ENCODE peak calls at places on chromosomes 12 and 14, in nine cellular contexts. U is HFFc6, O is cardiac fibroblast, Y is ovary, G is fibroblast of the aortic adventitia, K is RWPE1, X is upper lobe of left lung, V is breast epithelium, W is A549. A is an unnamed sample.

GRCh38 chr14:75401356-75401755 is 26.5 kb upstream of the JDP2 start:
- DNase-seq in V (no peak), Y (peak), O (peak), W (no peak), X (no peak), K (no peak), U (no peak), G (peak), A (peak)

GRCh38 chr14:74641581-74641980 is 29.5 kb upstream of the LTBP2 start:
- DNase-seq in U (no peak), K (no peak), O (no peak), V (no peak), W (no peak), X (no peak), G (no peak), Y (no peak), A (no peak)

GRCh38 chr12:56256326-56256960 is 1.7 kb downstream of the ANKRD52 start:
- DNase-seq in O (peak), X (no peak), G (peak), K (no peak), U (peak), Y (no peak), V (no peak), W (no peak), A (peak)

GRCh38 chr14:105532735-105533141 is 6.4 kb downstream of the TMEM121 start:
- DNase-seq in G (peak), Y (no peak), V (no peak), W (peak), K (no peak), U (no peak), O (peak), X (no peak), A (peak)

GRCh38 chr14:54805080-54805479 is 97.5 kb downstream of the GCH1 start:
- DNase-seq in V (no peak), Y (no peak), O (peak), X (no peak), K (no peak), G (peak), U (no peak), W (no peak), A (peak)

GRCh38 chr12:60921541-60921940 is 1325.7 kb downstream of the SLC16A7 start:
- DNase-seq in Y (no peak), U (no peak), W (no peak), G (no peak), K (no peak), O (no peak), V (no peak), X (no peak), A (no peak)

GRCh38 chr12:77113971-77114370 is 48.6 kb upstream of the E2F7 start:
- DNase-seq in X (no peak), K (no peak), W (no peak), O (no peak), V (no peak), G (no peak), Y (no peak), U (no peak), A (no peak)

GRCh38 chr12:15538881-15539280 is 216.6 kb downstream of the PTPRO start:
- DNase-seq in K (no peak), U (no peak), G (peak), W (no peak), V (no peak), Y (no peak), O (no peak), X (no peak), A (no peak)

GRCh38 chr14:99612737-99613330 is 8.8 kb upstream of the CCDC85C start:
- DNase-seq in K (peak), Y (no peak), U (peak), X (no peak), V (no peak), O (peak), G (peak), W (no peak), A (peak)

GRCh38 chr12:111135293-111135832 is 215.0 kb upstream of the MYL2 start:
- DNase-seq in V (no peak), G (no peak), K (no peak), W (no peak), X (no peak), Y (no peak), U (no peak), O (no peak), A (no peak)

GRCh38 chr14:67285876-67286452 is 44.7 kb downstream of the PALS1 start:
- DNase-seq in G (peak), W (peak), V (no peak), X (no peak), K (peak), O (peak), Y (no peak), U (peak), A (peak)
- TF ChIP-seq CTCF in G (peak), W (peak), V (no peak), X (peak), K (peak), O (peak), Y (peak), U (peak), A (peak)

GRCh38 chr14:32193532-32193931 is 8.3 kb upstream of the RNU6-7 start:
- DNase-seq in V (no peak), Y (no peak), K (no peak), O (no peak), W (no peak), U (no peak), G (no peak), X (no peak), A (no peak)

GRCh38 chr14:32189806-32190205 is 12.0 kb upstream of the RNU6-7 start:
- DNase-seq in V (no peak), K (no peak), W (no peak), Y (no peak), G (no peak), X (no peak), O (no peak), U (no peak), A (no peak)

GRCh38 chr14:32197919-32198318 is 3.9 kb upstream of the RNU6-7 start:
- DNase-seq in Y (no peak), V (no peak), W (no peak), G (no peak), U (no peak), K (no peak), O (no peak), X (no peak), A (no peak)

GRCh38 chr14:32190713-32191112 is 11.1 kb upstream of the RNU6-7 start:
- DNase-seq in W (peak), O (peak), U (no peak), V (no peak), X (no peak), Y (no peak), G (peak), K (no peak), A (peak)

DNA sequence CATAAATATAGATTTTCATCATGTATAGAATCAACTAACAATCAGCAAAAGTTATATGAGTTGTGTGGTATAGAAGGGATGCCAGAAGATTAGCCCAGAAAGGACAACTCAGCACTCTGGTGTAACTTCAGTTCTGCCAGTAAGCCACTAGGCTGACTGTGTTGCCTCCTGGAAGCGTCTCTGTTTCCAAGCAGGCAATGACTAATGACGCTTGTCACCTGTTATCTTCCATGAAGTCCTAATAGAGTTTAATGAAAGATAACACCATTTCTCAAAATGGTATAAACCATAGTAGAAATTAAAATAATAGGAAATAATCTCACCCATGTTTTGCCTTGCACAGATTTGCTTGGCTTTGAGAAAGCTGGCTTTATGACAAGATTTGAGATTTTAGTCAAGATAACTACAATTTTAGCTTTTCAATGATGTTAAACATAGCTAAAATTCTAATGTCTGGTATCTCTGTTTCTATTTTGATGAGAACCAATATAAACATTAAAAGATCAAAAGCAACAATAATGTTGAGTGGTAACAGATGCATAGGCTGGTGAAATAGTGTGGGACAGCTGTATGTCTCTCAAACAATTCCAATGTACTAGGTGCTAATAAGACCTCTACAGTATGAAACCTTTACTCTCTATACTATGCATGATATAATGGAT is 9.0 kb upstream of the RNU6-7 start:
- DNase-seq in U (no peak), K (no peak), O (no peak), G (no peak), V (no peak), Y (no peak), W (peak), X (no peak), A (no peak)
- TF ChIP-seq CTCF in U (no peak), K (no peak), O (peak), G (no peak), V (no peak), Y (no peak), W (no peak), X (no peak), A (no peak)

DNA sequence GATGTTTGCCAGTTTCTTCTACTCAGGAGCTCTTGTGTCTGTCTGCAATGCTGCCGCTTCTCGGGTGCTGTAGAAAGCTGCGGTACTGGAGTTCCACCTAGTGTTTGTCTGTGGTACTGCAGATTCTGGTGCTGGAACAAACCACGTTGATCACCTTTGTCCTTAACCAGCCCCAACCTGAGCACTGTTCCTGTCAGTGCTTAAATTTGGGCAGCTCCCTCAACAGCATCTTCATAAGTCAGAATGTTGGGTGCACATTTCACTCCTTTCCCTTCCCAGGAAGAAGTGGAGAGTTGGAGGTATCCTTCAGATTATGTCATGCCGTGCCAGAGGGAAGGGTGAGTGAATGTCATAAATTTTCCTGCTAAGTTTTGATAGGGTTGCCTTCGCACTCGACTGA is 48.7 kb upstream of the LALBA start:
- DNase-seq in U (peak), X (peak), K (peak), V (peak), W (peak), G (peak), Y (peak), O (peak), A (peak)
- TF ChIP-seq CTCF in U (peak), X (peak), K (peak), V (peak), W (peak), G (peak), Y (peak), O (peak), A (peak)

GRCh38 chr14:94441130-94441529 is 11.5 kb downstream of the SERPINA11 start:
- DNase-seq in G (no peak), U (no peak), W (no peak), K (no peak), Y (no peak), V (no peak), X (no peak), O (no peak), A (no peak)

GRCh38 chr14:94445003-94445402 is 7.6 kb downstream of the SERPINA11 start:
- DNase-seq in O (no peak), K (no peak), W (no peak), V (no peak), Y (no peak), X (no peak), U (no peak), G (no peak), A (no peak)

GRCh38 chr14:94441531-94442205 is 10.9 kb downstream of the SERPINA11 start:
- DNase-seq in W (no peak), U (no peak), Y (no peak), X (no peak), K (no peak), O (no peak), G (no peak), V (no peak), A (no peak)

GRCh38 chr14:94439453-94440057 is 13.0 kb downstream of the SERPINA11 start:
- DNase-seq in X (no peak), W (no peak), G (no peak), U (no peak), O (no peak), K (no peak), Y (no peak), V (no peak), A (no peak)
- TF ChIP-seq CTCF in X (no peak), W (no peak), G (peak), U (no peak), O (no peak), K (no peak), Y (no peak), V (no peak), A (peak)

DNA sequence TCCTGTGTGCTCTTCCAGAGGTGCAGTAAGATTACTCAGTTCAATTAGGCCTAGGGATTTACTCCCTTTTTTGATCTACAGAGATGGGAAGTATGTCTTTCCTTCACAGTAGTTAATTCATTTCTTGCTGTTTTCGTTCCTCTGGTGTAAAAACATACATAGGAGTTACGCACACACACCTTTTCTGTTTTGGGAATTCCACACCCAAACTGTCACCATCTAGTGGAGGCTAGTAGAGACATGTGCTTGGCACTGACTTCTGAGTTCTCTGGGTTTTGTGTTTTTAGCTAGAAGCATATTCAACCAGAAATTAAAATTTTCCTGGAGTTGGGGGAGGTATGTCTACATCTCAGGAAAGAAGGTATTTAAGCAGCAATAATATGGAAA is 1.4 kb downstream of the SUSD6 start:
- DNase-seq in G (peak), K (peak), U (peak), X (no peak), Y (no peak), V (no peak), W (no peak), O (peak), A (no peak)
- TF ChIP-seq CTCF in G (peak), K (peak), U (peak), X (no peak), Y (no peak), V (no peak), W (peak), O (peak), A (peak)

GRCh38 chr12:114480309-114481199 is 74.6 kb upstream of the TBX5 start:
- DNase-seq in K (peak), Y (no peak), X (no peak), V (no peak), U (no peak), O (peak), G (peak), W (no peak), A (peak)

GRCh38 chr12:114479831-114480230 is 73.9 kb upstream of the TBX5 start:
- DNase-seq in V (no peak), Y (no peak), X (no peak), U (no peak), W (no peak), K (no peak), G (no peak), O (no peak), A (no peak)

GRCh38 chr12:114478891-114479290 is 72.9 kb upstream of the TBX5 start:
- DNase-seq in X (no peak), W (no peak), U (no peak), V (no peak), K (no peak), G (no peak), Y (no peak), O (no peak), A (no peak)

GRCh38 chr12:114473717-114474116 is 67.8 kb upstream of the TBX5 start:
- DNase-seq in U (no peak), G (no peak), Y (no peak), X (no peak), V (no peak), K (no peak), O (no peak), W (no peak), A (no peak)

GRCh38 chr12:114476159-114476558 is 70.2 kb upstream of the TBX5 start:
- DNase-seq in W (peak), K (no peak), U (peak), O (peak), G (peak), V (no peak), X (no peak), Y (no peak), A (peak)
- TF ChIP-seq CTCF in W (peak), K (peak), U (peak), O (peak), G (peak), V (peak), X (no peak), Y (no peak), A (peak)

DNA sequence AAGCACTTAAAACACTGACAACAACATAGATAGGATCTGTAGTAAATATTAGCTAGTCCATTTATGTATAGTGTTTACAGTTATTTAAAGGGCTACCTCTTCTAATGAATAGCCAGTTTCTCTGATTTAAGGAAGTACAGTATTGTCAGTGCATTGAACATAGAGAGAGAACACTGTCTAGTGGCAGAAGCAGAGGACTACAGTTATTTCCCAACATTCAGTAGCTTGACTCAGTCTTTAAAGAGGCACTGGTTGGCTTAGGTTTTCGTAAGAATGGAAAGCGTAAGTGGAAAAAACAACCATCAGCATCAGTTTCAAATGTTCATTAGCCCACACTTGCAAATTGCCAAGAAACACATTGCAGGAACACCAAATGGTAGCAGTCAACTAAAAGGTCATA is 125.0 kb upstream of the HMGA2 start:
- DNase-seq in Y (no peak), X (no peak), O (peak), V (no peak), W (peak), K (peak), G (peak), U (peak), A (peak)
- TF ChIP-seq CTCF in Y (no peak), X (no peak), O (peak), V (no peak), W (peak), K (peak), G (peak), U (peak), A (peak)

DNA sequence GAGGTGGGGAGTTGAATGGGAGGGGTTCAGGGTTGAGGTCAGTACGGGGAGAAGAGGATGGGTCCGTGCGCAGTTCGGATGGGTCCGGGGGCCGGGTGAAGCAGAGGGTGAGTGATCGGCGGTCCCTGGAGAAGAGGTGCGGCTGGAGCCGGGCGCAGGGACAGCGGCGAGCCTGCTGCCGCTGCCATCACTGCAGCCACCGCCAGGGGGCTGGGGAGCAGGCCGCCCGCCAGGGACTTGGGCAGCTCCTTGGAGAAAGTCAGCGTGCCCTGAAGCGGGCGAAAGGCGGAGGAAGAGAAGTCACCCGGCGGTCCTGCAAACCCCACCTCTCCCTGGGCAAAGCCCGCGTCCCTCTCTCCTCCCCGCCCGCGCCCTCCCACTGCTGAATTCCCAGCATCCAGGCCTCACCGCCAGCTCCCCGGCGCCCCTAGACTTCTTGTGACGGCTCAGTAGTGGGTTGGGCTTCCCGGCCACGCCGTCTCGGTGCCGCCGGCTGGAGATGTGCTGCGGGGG is 6.0 kb upstream of the GPR84 start:
- DNase-seq in K (peak), Y (peak), U (peak), O (peak), G (peak), W (peak), X (peak), V (peak), A (peak)
- TF ChIP-seq CTCF in K (peak), Y (peak), U (peak), O (peak), G (peak), W (peak), X (peak), V (peak), A (peak)

GRCh38 chr12:57401165-57401564 is 29.7 kb downstream of the R3HDM2 start:
- DNase-seq in K (no peak), U (no peak), V (no peak), G (peak), O (no peak), W (peak), Y (no peak), X (no peak), A (no peak)

GRCh38 chr12:57395121-57395520 is 35.7 kb downstream of the R3HDM2 start:
- DNase-seq in Y (no peak), X (no peak), K (no peak), O (no peak), W (no peak), U (no peak), G (no peak), V (no peak), A (no peak)

GRCh38 chr12:57397441-57397840 is 33.4 kb downstream of the R3HDM2 start:
- DNase-seq in V (no peak), W (no peak), X (no peak), G (no peak), O (no peak), U (no peak), K (no peak), Y (no peak), A (no peak)
- TF ChIP-seq CTCF in V (no peak), W (no peak), X (no peak), G (no peak), O (no peak), U (peak), K (no peak), Y (no peak), A (no peak)

DNA sequence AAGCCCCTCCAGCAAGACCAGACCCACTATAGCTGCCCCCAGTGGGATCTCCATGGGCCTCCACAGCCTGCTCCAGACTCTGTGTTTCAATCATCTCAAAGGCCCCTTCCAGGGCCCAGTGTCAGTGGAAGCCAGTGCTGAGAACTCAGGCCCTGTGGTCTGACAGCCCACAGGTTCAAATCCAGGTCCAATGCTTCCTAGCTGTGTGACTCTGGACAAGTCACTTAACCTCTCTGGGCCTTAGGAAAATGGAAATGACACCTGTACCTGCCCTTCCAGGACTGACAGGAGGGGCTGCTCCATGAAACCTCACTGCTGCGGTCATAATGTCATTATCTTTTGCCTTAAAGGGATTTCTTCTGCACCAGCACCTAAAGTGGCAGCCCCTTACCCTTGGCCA is 101.9 kb downstream of the NCOR2 start:
- DNase-seq in W (no peak), U (no peak), K (no peak), V (no peak), X (no peak), G (no peak), O (no peak), Y (no peak), A (no peak)
- TF ChIP-seq CTCF in W (no peak), U (no peak), K (no peak), V (no peak), X (no peak), G (no peak), O (no peak), Y (no peak), A (no peak)

A was measured in fibroblast of pulmonary artery.